ENCODE peak calls at places on chromosomes 6 and 20, in four cellular contexts. H is SK-N-SH, Z is uterus, F is psoas muscle. L is an unnamed sample.
A peak's percentile ranks its signal among the peaks of the same experiment; 100 is the strongest.

GRCh38 chr6:96542702-96543101 is 20.2 kb upstream of the FHL5 start:
- DNase-seq in H (no peak), Z (no peak), F (no peak), L (peak; percentile 2)

GRCh38 chr20:31594558-31595379 is 10.3 kb upstream of the ID1 start:
- DNase-seq in H (no peak), Z (no peak), F (peak; percentile 30), L (peak; percentile 89)

GRCh38 chr6:24332306-24332705 is 25.6 kb downstream of the DCDC2 start:
- DNase-seq in H (no peak), Z (no peak), F (no peak), L (no peak)

GRCh38 chr6:169850154-169850553 is 98.7 kb downstream of the ERMARD start:
- DNase-seq in H (no peak), Z (no peak), F (no peak), L (no peak)

GRCh38 chr20:60034231-60035110 is 76.2 kb downstream of the CDH26 start:
- DNase-seq in H (no peak), Z (no peak), F (peak; percentile 38), L (no peak)

GRCh38 chr6:17004269-17004668 is 97.6 kb upstream of the STMND1 start:
- DNase-seq in H (no peak), Z (no peak), F (no peak), L (no peak)

GRCh38 chr6:48765352-48765961 is 654.5 kb upstream of the PTCHD4 start:
- DNase-seq in H (peak; percentile 22), Z (no peak), F (no peak), L (peak; percentile 34)

GRCh38 chr20:47622118-47622665 is 120.5 kb downstream of the NCOA3 start:
- DNase-seq in H (no peak), Z (no peak), F (no peak), L (no peak)

GRCh38 chr6:159056432-159056831 is 11.6 kb upstream of the TAGAP start:
- DNase-seq in H (no peak), Z (no peak), F (no peak), L (no peak)
- H3K27me3 ChIP-seq in H (peaks cover 40% of the 10 kb centered on the region), Z (no peaks in the 10 kb centered on the region), F (peaks cover 9% of the 10 kb centered on the region), L (no peaks in the 10 kb centered on the region)

GRCh38 chr6:158938811-158939254 is 61.2 kb downstream of the RSPH3 start:
- DNase-seq in H (no peak), Z (no peak), F (peak; percentile 32), L (peak; percentile 31)
- H3K4me3 ChIP-seq in H (no peak overlapping the region), Z (no peak overlapping the region), F (peak overlapping the region; percentile 36), L (peak overlapping the region; percentile 37)

GRCh38 chr6:119355890-119356289 is 6.3 kb upstream of the MAN1A1 start:
- DNase-seq in H (no peak), Z (no peak), F (no peak), L (no peak)
- H3K27me3 ChIP-seq in H (no peaks in the 10 kb centered on the region), Z (no peaks in the 10 kb centered on the region), F (no peaks in the 10 kb centered on the region), L (peaks cover 3% of the 10 kb centered on the region)

GRCh38 chr6:111602481-111603404 is 2.9 kb downstream of the TRAF3IP2 start:
- DNase-seq in H (no peak), Z (peak; percentile 49), F (peak; percentile 71), L (no peak)
- H3K4me3 ChIP-seq in H (no peak overlapping the region), Z (peak overlapping the region; percentile 53), F (peak overlapping the region; percentile 78), L (no peak overlapping the region)